ENCODE peak calls at places on chromosomes 13 and 19, in six cellular contexts. W, N, S, P, A and Z are unnamed samples.

GRCh38 chr19:1243768-1244692 is 2.5 kb downstream of the ATP5F1D start:
- DNase-seq in W (peak), N (peak), S (peak), P (peak), A (peak), Z (peak)

GRCh38 chr13:21501709-21502108 is 42.6 kb upstream of the ZDHHC20 start:
- DNase-seq in W (no peak), N (no peak), S (no peak), P (no peak), A (no peak), Z (no peak)

GRCh38 chr13:96540656-96541055 is 450.7 kb downstream of the HS6ST3 start:
- DNase-seq in W (no peak), N (no peak), S (no peak), P (no peak), A (no peak), Z (peak)

GRCh38 chr13:82096256-82096655 is 1755.3 kb upstream of the SPRY2 start:
- DNase-seq in W (no peak), N (no peak), S (no peak), P (no peak), A (no peak), Z (no peak)

GRCh38 chr19:36528194-36528920 is at the start of gene ZNF260:
- DNase-seq in W (peak), N (peak), S (peak), P (peak), A (peak), Z (peak)

GRCh38 chr13:25881946-25882574 is 169.8 kb downstream of the SHISA2 start:
- DNase-seq in W (peak), N (no peak), S (peak), P (no peak), A (no peak), Z (peak)

GRCh38 chr13:51955841-51956603 is 55.2 kb downstream of the ATP7B start:
- DNase-seq in W (no peak), N (no peak), S (no peak), P (no peak), A (no peak), Z (peak)

GRCh38 chr19:46714523-46715106 is 2.3 kb downstream of the PRKD2 start:
- DNase-seq in W (no peak), N (no peak), S (no peak), P (peak), A (no peak), Z (peak)

GRCh38 chr13:40109324-40109958 is 454.0 kb downstream of the COG6 start:
- DNase-seq in W (peak), N (no peak), S (no peak), P (no peak), A (peak), Z (peak)